ENCODE peak calls at places on chromosomes 13 and 19, in ten cellular contexts. One of them, this sample, is unnamed.

GRCh38 chr13:19634129-19634740 is 776 bp downstream of the MPHOSPH8 start:
- DNase-seq in left ventricle myocardium inferior: no peak
- DNase-seq in astrocyte: peak
- DNase-seq in tibial artery: no peak
- DNase-seq in bronchial epithelial cell: peak
- DNase-seq in choroid plexus epithelial cell: peak
- DNase-seq in testis: peak
- DNase-seq in fibroblast of pulmonary artery: peak
- DNase-seq in cardiac muscle cell: peak
- DNase-seq in sigmoid colon: peak
- DNase-seq in this sample: peak

GRCh38 chr13:76976929-76977328 is 15.0 kb upstream of the CLN5 start:
- DNase-seq in cardiac muscle cell: no peak
- DNase-seq in fibroblast of pulmonary artery: no peak
- DNase-seq in testis: no peak
- DNase-seq in tibial artery: no peak
- DNase-seq in bronchial epithelial cell: no peak
- DNase-seq in choroid plexus epithelial cell: no peak
- DNase-seq in astrocyte: no peak
- DNase-seq in left ventricle myocardium inferior: no peak
- DNase-seq in sigmoid colon: no peak
- DNase-seq in this sample: no peak

GRCh38 chr13:97254809-97255208 is 32.7 kb downstream of the MBNL2 start:
- DNase-seq in left ventricle myocardium inferior: no peak
- DNase-seq in tibial artery: no peak
- DNase-seq in cardiac muscle cell: no peak
- DNase-seq in testis: no peak
- DNase-seq in fibroblast of pulmonary artery: no peak
- DNase-seq in sigmoid colon: no peak
- DNase-seq in bronchial epithelial cell: peak
- DNase-seq in astrocyte: peak
- DNase-seq in choroid plexus epithelial cell: peak
- DNase-seq in this sample: no peak

GRCh38 chr19:4705413-4706131 is 18.1 kb downstream of the DPP9 start:
- DNase-seq in choroid plexus epithelial cell: no peak
- DNase-seq in sigmoid colon: no peak
- DNase-seq in tibial artery: no peak
- DNase-seq in astrocyte: no peak
- DNase-seq in fibroblast of pulmonary artery: no peak
- DNase-seq in cardiac muscle cell: no peak
- DNase-seq in bronchial epithelial cell: no peak
- DNase-seq in left ventricle myocardium inferior: peak
- DNase-seq in testis: no peak
- DNase-seq in this sample: no peak

GRCh38 chr19:39351537-39352037 is 9.4 kb downstream of the SAMD4B start:
- DNase-seq in left ventricle myocardium inferior: no peak
- DNase-seq in astrocyte: no peak
- DNase-seq in sigmoid colon: no peak
- DNase-seq in fibroblast of pulmonary artery: no peak
- DNase-seq in bronchial epithelial cell: no peak
- DNase-seq in choroid plexus epithelial cell: peak
- DNase-seq in cardiac muscle cell: no peak
- DNase-seq in tibial artery: no peak
- DNase-seq in testis: no peak
- DNase-seq in this sample: no peak

GRCh38 chr13:66138172-66138811 is 1091.8 kb downstream of the PCDH9 start:
- DNase-seq in tibial artery: no peak
- DNase-seq in sigmoid colon: no peak
- DNase-seq in testis: no peak
- DNase-seq in left ventricle myocardium inferior: no peak
- DNase-seq in cardiac muscle cell: no peak
- DNase-seq in choroid plexus epithelial cell: no peak
- DNase-seq in astrocyte: no peak
- DNase-seq in bronchial epithelial cell: no peak
- DNase-seq in fibroblast of pulmonary artery: no peak
- DNase-seq in this sample: no peak

GRCh38 chr13:82900453-82900852 is 981.8 kb downstream of the SLITRK1 start:
- DNase-seq in left ventricle myocardium inferior: no peak
- DNase-seq in astrocyte: no peak
- DNase-seq in cardiac muscle cell: no peak
- DNase-seq in bronchial epithelial cell: no peak
- DNase-seq in sigmoid colon: no peak
- DNase-seq in fibroblast of pulmonary artery: no peak
- DNase-seq in tibial artery: no peak
- DNase-seq in testis: no peak
- DNase-seq in choroid plexus epithelial cell: no peak
- DNase-seq in this sample: no peak

GRCh38 chr19:38148337-38148736 is 75.7 kb downstream of the DPF1 start:
- DNase-seq in fibroblast of pulmonary artery: no peak
- DNase-seq in astrocyte: no peak
- DNase-seq in left ventricle myocardium inferior: peak
- DNase-seq in choroid plexus epithelial cell: no peak
- DNase-seq in cardiac muscle cell: no peak
- DNase-seq in sigmoid colon: no peak
- DNase-seq in testis: no peak
- DNase-seq in tibial artery: no peak
- DNase-seq in bronchial epithelial cell: no peak
- DNase-seq in this sample: no peak

GRCh38 chr19:10043286-10043927 is 30.1 kb downstream of the RDH8 start:
- DNase-seq in bronchial epithelial cell: no peak
- DNase-seq in sigmoid colon: no peak
- DNase-seq in astrocyte: peak
- DNase-seq in fibroblast of pulmonary artery: peak
- DNase-seq in left ventricle myocardium inferior: no peak
- DNase-seq in choroid plexus epithelial cell: peak
- DNase-seq in testis: no peak
- DNase-seq in cardiac muscle cell: peak
- DNase-seq in tibial artery: no peak
- DNase-seq in this sample: no peak

GRCh38 chr13:98977568-98978270 is at the start of gene DOCK9:
- DNase-seq in testis: peak
- DNase-seq in fibroblast of pulmonary artery: peak
- DNase-seq in astrocyte: peak
- DNase-seq in choroid plexus epithelial cell: peak
- DNase-seq in bronchial epithelial cell: no peak
- DNase-seq in cardiac muscle cell: peak
- DNase-seq in tibial artery: no peak
- DNase-seq in sigmoid colon: peak
- DNase-seq in left ventricle myocardium inferior: peak
- DNase-seq in this sample: peak

GRCh38 chr19:35348909-35349611 is 1.4 kb downstream of the FFAR1 start:
- DNase-seq in astrocyte: no peak
- DNase-seq in testis: peak
- DNase-seq in cardiac muscle cell: no peak
- DNase-seq in bronchial epithelial cell: no peak
- DNase-seq in left ventricle myocardium inferior: no peak
- DNase-seq in tibial artery: peak
- DNase-seq in sigmoid colon: peak
- DNase-seq in choroid plexus epithelial cell: no peak
- DNase-seq in fibroblast of pulmonary artery: no peak
- DNase-seq in this sample: no peak

GRCh38 chr19:33416307-33417215 is 43.1 kb downstream of the CEBPG start:
- DNase-seq in left ventricle myocardium inferior: peak
- DNase-seq in cardiac muscle cell: peak
- DNase-seq in bronchial epithelial cell: peak
- DNase-seq in testis: peak
- DNase-seq in fibroblast of pulmonary artery: peak
- DNase-seq in tibial artery: no peak
- DNase-seq in astrocyte: peak
- DNase-seq in choroid plexus epithelial cell: peak
- DNase-seq in sigmoid colon: peak
- DNase-seq in this sample: peak

GRCh38 chr13:26605845-26606244 is 48.4 kb downstream of the WASF3 start:
- DNase-seq in cardiac muscle cell: no peak
- DNase-seq in choroid plexus epithelial cell: peak
- DNase-seq in fibroblast of pulmonary artery: no peak
- DNase-seq in tibial artery: no peak
- DNase-seq in sigmoid colon: no peak
- DNase-seq in bronchial epithelial cell: no peak
- DNase-seq in astrocyte: no peak
- DNase-seq in left ventricle myocardium inferior: no peak
- DNase-seq in testis: peak
- DNase-seq in this sample: no peak
- TF ChIP-seq CTCF in cardiac muscle cell: no peak
- TF ChIP-seq CTCF in choroid plexus epithelial cell: peak
- TF ChIP-seq CTCF in fibroblast of pulmonary artery: peak
- TF ChIP-seq CTCF in tibial artery: no peak
- TF ChIP-seq CTCF in sigmoid colon: no peak
- TF ChIP-seq CTCF in bronchial epithelial cell: no peak
- TF ChIP-seq CTCF in astrocyte: peak
- TF ChIP-seq CTCF in left ventricle myocardium inferior: no peak
- TF ChIP-seq CTCF in testis: no peak
- TF ChIP-seq CTCF in this sample: no peak

DNA sequence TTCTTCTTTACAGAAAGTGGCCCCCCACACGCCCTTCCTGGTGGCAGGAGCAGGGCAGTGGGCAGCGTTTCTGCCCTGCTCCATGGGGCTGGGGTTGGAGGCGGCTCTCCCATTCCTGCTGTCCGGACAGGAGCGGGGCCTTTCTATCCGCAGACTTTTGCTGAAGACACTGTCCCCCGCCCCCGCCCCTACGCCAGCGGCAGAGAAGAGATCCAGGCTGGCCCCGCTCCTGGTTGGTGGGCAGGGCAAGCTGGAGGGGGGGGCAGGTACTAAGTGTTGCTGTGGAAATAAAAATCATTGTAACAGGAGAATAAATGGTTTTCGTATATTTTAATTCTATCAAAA is 81.7 kb downstream of the ZNF429 start:
- DNase-seq in bronchial epithelial cell: no peak
- DNase-seq in left ventricle myocardium inferior: peak
- DNase-seq in fibroblast of pulmonary artery: no peak
- DNase-seq in tibial artery: no peak
- DNase-seq in astrocyte: no peak
- DNase-seq in choroid plexus epithelial cell: no peak
- DNase-seq in testis: peak
- DNase-seq in cardiac muscle cell: no peak
- DNase-seq in sigmoid colon: no peak
- DNase-seq in this sample: no peak
- H3K4me3 ChIP-seq in bronchial epithelial cell: no peak
- H3K4me3 ChIP-seq in left ventricle myocardium inferior: peak
- H3K4me3 ChIP-seq in fibroblast of pulmonary artery: no peak
- H3K4me3 ChIP-seq in tibial artery: peak
- H3K4me3 ChIP-seq in astrocyte: no peak
- H3K4me3 ChIP-seq in choroid plexus epithelial cell: no peak
- H3K4me3 ChIP-seq in testis: peak
- H3K4me3 ChIP-seq in cardiac muscle cell: peak
- H3K4me3 ChIP-seq in sigmoid colon: peak
- H3K4me3 ChIP-seq in this sample: peak

DNA sequence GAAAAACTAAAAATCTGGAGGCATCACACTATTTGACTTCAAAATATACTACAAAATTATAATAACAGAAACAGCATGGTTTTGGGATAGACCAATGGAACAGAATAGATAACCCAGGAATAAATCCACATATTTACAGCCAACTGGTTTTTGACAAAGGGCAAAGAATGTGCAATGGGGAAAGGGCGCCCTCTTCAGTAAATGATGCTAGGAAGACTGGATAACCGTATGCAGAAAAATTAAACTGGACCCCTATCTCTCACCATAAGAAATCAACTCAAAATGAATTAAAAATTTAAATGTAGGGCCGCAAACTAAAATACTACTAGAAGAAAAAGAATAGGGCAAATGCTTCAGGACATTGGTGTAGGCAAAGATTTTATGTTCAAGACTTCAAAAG is 440.5 kb upstream of the SGCG start:
- DNase-seq in tibial artery: no peak
- DNase-seq in cardiac muscle cell: peak
- DNase-seq in testis: no peak
- DNase-seq in bronchial epithelial cell: peak
- DNase-seq in left ventricle myocardium inferior: no peak
- DNase-seq in choroid plexus epithelial cell: no peak
- DNase-seq in fibroblast of pulmonary artery: no peak
- DNase-seq in astrocyte: no peak
- DNase-seq in sigmoid colon: no peak
- DNase-seq in this sample: no peak
- TF ChIP-seq CTCF in tibial artery: no peak
- TF ChIP-seq CTCF in cardiac muscle cell: peak
- TF ChIP-seq CTCF in testis: no peak
- TF ChIP-seq CTCF in bronchial epithelial cell: peak
- TF ChIP-seq CTCF in left ventricle myocardium inferior: peak
- TF ChIP-seq CTCF in choroid plexus epithelial cell: no peak
- TF ChIP-seq CTCF in fibroblast of pulmonary artery: no peak
- TF ChIP-seq CTCF in astrocyte: no peak
- TF ChIP-seq CTCF in sigmoid colon: no peak
- TF ChIP-seq CTCF in this sample: peak

GRCh38 chr19:2586196-2586595 is 110.3 kb downstream of the GADD45B start:
- DNase-seq in fibroblast of pulmonary artery: no peak
- DNase-seq in cardiac muscle cell: no peak
- DNase-seq in testis: no peak
- DNase-seq in astrocyte: no peak
- DNase-seq in choroid plexus epithelial cell: no peak
- DNase-seq in bronchial epithelial cell: no peak
- DNase-seq in tibial artery: peak
- DNase-seq in left ventricle myocardium inferior: no peak
- DNase-seq in sigmoid colon: peak
- DNase-seq in this sample: no peak

GRCh38 chr19:2590630-2591399 is 111.7 kb downstream of the GNG7 start:
- DNase-seq in astrocyte: no peak
- DNase-seq in sigmoid colon: peak
- DNase-seq in left ventricle myocardium inferior: no peak
- DNase-seq in choroid plexus epithelial cell: no peak
- DNase-seq in testis: no peak
- DNase-seq in cardiac muscle cell: no peak
- DNase-seq in fibroblast of pulmonary artery: no peak
- DNase-seq in bronchial epithelial cell: no peak
- DNase-seq in tibial artery: peak
- DNase-seq in this sample: no peak

GRCh38 chr19:2591537-2592291 is 110.8 kb downstream of the GNG7 start:
- DNase-seq in left ventricle myocardium inferior: no peak
- DNase-seq in astrocyte: no peak
- DNase-seq in sigmoid colon: no peak
- DNase-seq in tibial artery: no peak
- DNase-seq in cardiac muscle cell: no peak
- DNase-seq in bronchial epithelial cell: no peak
- DNase-seq in choroid plexus epithelial cell: no peak
- DNase-seq in fibroblast of pulmonary artery: no peak
- DNase-seq in testis: no peak
- DNase-seq in this sample: no peak

GRCh38 chr19:2587001-2587719 is 111.2 kb downstream of the GADD45B start:
- DNase-seq in cardiac muscle cell: no peak
- DNase-seq in tibial artery: peak
- DNase-seq in testis: no peak
- DNase-seq in choroid plexus epithelial cell: peak
- DNase-seq in left ventricle myocardium inferior: no peak
- DNase-seq in fibroblast of pulmonary artery: no peak
- DNase-seq in bronchial epithelial cell: no peak
- DNase-seq in astrocyte: no peak
- DNase-seq in sigmoid colon: peak
- DNase-seq in this sample: no peak

DNA sequence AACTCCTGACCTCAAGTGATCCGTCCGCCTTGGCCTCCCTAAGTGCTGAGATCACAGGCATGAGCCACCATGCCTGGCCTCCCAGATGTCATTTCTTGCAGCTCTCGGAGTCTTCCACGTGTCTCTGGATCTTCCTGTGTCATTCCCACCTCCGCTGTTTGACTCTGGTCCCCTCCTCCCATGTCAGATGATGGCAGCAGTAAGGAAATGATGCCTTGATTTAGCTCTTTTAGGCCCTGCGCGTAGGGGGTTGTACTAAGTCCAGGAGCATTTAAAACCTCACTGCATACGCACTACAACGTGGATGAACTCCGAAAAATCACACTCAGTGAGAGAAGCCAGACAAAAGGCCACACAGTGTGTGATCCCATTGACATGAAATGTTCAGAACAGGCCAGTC is 113.1 kb downstream of the GNG7 start:
- DNase-seq in astrocyte: no peak
- DNase-seq in sigmoid colon: peak
- DNase-seq in fibroblast of pulmonary artery: no peak
- DNase-seq in cardiac muscle cell: no peak
- DNase-seq in left ventricle myocardium inferior: no peak
- DNase-seq in tibial artery: peak
- DNase-seq in choroid plexus epithelial cell: no peak
- DNase-seq in testis: no peak
- DNase-seq in bronchial epithelial cell: no peak
- DNase-seq in this sample: no peak
- H3K4me3 ChIP-seq in astrocyte: no peak
- H3K4me3 ChIP-seq in sigmoid colon: no peak
- H3K4me3 ChIP-seq in fibroblast of pulmonary artery: no peak
- H3K4me3 ChIP-seq in cardiac muscle cell: no peak
- H3K4me3 ChIP-seq in left ventricle myocardium inferior: no peak
- H3K4me3 ChIP-seq in tibial artery: no peak
- H3K4me3 ChIP-seq in choroid plexus epithelial cell: no peak
- H3K4me3 ChIP-seq in testis: no peak
- H3K4me3 ChIP-seq in bronchial epithelial cell: no peak
- H3K4me3 ChIP-seq in this sample: no peak